ENCODE peak calls at places on chromosome 2, in five cellular contexts. O, T, Z, P and H are unnamed samples.

GRCh38 chr2:207286106-207286505 is 120.4 kb upstream of the KLF7 start:
- DNase-seq in O (no peak), T (no peak), Z (no peak), P (no peak), H (no peak)

GRCh38 chr2:71347517-71347916 is 15.9 kb downstream of the ZNF638 start:
- DNase-seq in O (peak), T (peak), Z (peak), P (no peak), H (peak)

GRCh38 chr2:169010180-169010579 is 20.9 kb downstream of the ABCB11 start:
- DNase-seq in O (no peak), T (no peak), Z (no peak), P (no peak), H (no peak)

GRCh38 chr2:33354981-33355380 is 121.5 kb upstream of the RASGRP3 start:
- DNase-seq in O (peak), T (no peak), Z (no peak), P (no peak), H (peak)

GRCh38 chr2:54577035-54577434 is 120.9 kb downstream of the SPTBN1 start:
- DNase-seq in O (no peak), T (no peak), Z (peak), P (no peak), H (no peak)

GRCh38 chr2:30709516-30709915 is 97.7 kb downstream of the CAPN13 start:
- DNase-seq in O (no peak), T (no peak), Z (no peak), P (no peak), H (no peak)

GRCh38 chr2:37917281-37918228 is 7.5 kb upstream of the RMDN2 start:
- DNase-seq in O (no peak), T (no peak), Z (peak), P (no peak), H (no peak)

GRCh38 chr2:74267068-74267467 is 68.7 kb downstream of the MTHFD2 start:
- DNase-seq in O (no peak), T (no peak), Z (no peak), P (peak), H (peak)

GRCh38 chr2:161943012-161943411 is 131.0 kb downstream of the DPP4 start:
- DNase-seq in O (no peak), T (no peak), Z (no peak), P (no peak), H (no peak)

GRCh38 chr2:200735061-200735460 is 76.6 kb upstream of the BZW1 start:
- DNase-seq in O (no peak), T (no peak), Z (no peak), P (no peak), H (no peak)

GRCh38 chr2:1997409-1997808 is 253.1 kb upstream of the PXDN start:
- DNase-seq in O (no peak), T (no peak), Z (no peak), P (no peak), H (no peak)

GRCh38 chr2:41880561-41881243 is 167.1 kb upstream of the PKDCC start:
- DNase-seq in O (no peak), T (no peak), Z (no peak), P (no peak), H (no peak)

GRCh38 chr2:203340791-203341487 is 12.7 kb downstream of the ABI2 start:
- DNase-seq in O (peak), T (no peak), Z (peak), P (no peak), H (peak)

GRCh38 chr2:66562337-66562685 is 127.4 kb downstream of the MEIS1 start:
- DNase-seq in O (no peak), T (no peak), Z (no peak), P (no peak), H (no peak)

GRCh38 chr2:126655066-126655465 is 892 bp upstream of the GYPC start:
- DNase-seq in O (peak), T (no peak), Z (peak), P (no peak), H (no peak)

GRCh38 chr2:84247532-84247931 is 211.5 kb downstream of the SUCLG1 start:
- DNase-seq in O (no peak), T (no peak), Z (no peak), P (no peak), H (no peak)

GRCh38 chr2:72813841-72814240 is 12.0 kb downstream of the EXOC6B start:
- DNase-seq in O (peak), T (no peak), Z (peak), P (no peak), H (peak)

GRCh38 chr2:132949108-132949507 is 279.1 kb upstream of the LYPD1 start:
- DNase-seq in O (no peak), T (no peak), Z (no peak), P (no peak), H (no peak)

GRCh38 chr2:39991298-39991697 is 212.2 kb upstream of the THUMPD2 start:
- DNase-seq in O (peak), T (no peak), Z (peak), P (no peak), H (peak)

GRCh38 chr2:138707424-138708074 is 72.6 kb downstream of the NXPH2 start:
- DNase-seq in O (peak), T (no peak), Z (peak), P (no peak), H (peak)

GRCh38 chr2:185738679-185739472 is at the start of gene FSIP2:
- DNase-seq in O (peak), T (peak), Z (peak), P (no peak), H (peak)

GRCh38 chr2:212408524-212408923 is 130.1 kb downstream of the ERBB4 start:
- DNase-seq in O (no peak), T (no peak), Z (no peak), P (no peak), H (peak)

GRCh38 chr2:121890041-121890440 is 134.6 kb downstream of the TSN start:
- DNase-seq in O (no peak), T (no peak), Z (no peak), P (no peak), H (no peak)

GRCh38 chr2:235607541-235608199 is 113.8 kb downstream of the AGAP1 start:
- DNase-seq in O (no peak), T (no peak), Z (peak), P (no peak), H (no peak)

GRCh38 chr2:209771474-209772292 is at the start of gene UNC80:
- DNase-seq in O (peak), T (peak), Z (peak), P (no peak), H (peak)

GRCh38 chr2:72513011-72513410 is 312.8 kb downstream of the EXOC6B start:
- DNase-seq in O (no peak), T (no peak), Z (no peak), P (no peak), H (no peak)

GRCh38 chr2:152380261-152381055 is 45.5 kb downstream of the FMNL2 start:
- DNase-seq in O (peak), T (no peak), Z (peak), P (no peak), H (peak)

GRCh38 chr2:191795711-191796110 is 51.2 kb downstream of the CAVIN2 start:
- DNase-seq in O (no peak), T (no peak), Z (no peak), P (no peak), H (no peak)

GRCh38 chr2:212619954-212620353 is 81.4 kb upstream of the ERBB4 start:
- DNase-seq in O (peak), T (no peak), Z (peak), P (no peak), H (peak)

GRCh38 chr2:3280683-3281520 is 96.7 kb downstream of the EIPR1 start:
- DNase-seq in O (no peak), T (no peak), Z (no peak), P (no peak), H (no peak)

GRCh38 chr2:168160897-168161296 is 86.5 kb downstream of the STK39 start:
- DNase-seq in O (no peak), T (peak), Z (no peak), P (no peak), H (no peak)

GRCh38 chr2:240250150-240250984 is 109.9 kb upstream of the OTOS start:
- DNase-seq in O (no peak), T (no peak), Z (no peak), P (no peak), H (no peak)

GRCh38 chr2:233273120-233273519 is 21.6 kb downstream of the ATG16L1 start:
- DNase-seq in O (no peak), T (no peak), Z (no peak), P (no peak), H (no peak)

GRCh38 chr2:8819194-8819593 is 18.2 kb downstream of the KIDINS220 start:
- DNase-seq in O (peak), T (no peak), Z (peak), P (no peak), H (peak)

GRCh38 chr2:197647961-197648690 is 27.3 kb downstream of the RFTN2 start:
- DNase-seq in O (peak), T (no peak), Z (no peak), P (no peak), H (peak)